ENCODE peak calls at places on chromosomes 16 and 17, in seven cellular contexts. W is foreskin fibroblast; M is pancreas; L is K562; F is IMR-90; V is ascending aorta; E is CD8-positive, alpha-beta T cell. N is an unnamed sample.

GRCh38 chr17:20228860-20229259 is 219.7 kb downstream of the SPECC1 start:
- DNase-seq in W (no peak), M (no peak), L (no peak), F (peak), V (no peak), E (no peak), N (no peak)

GRCh38 chr16:10266809-10267208 is 84.6 kb upstream of the GRIN2A start:
- DNase-seq in W (no peak), M (no peak), L (no peak), F (no peak), V (no peak), E (no peak), N (no peak)

GRCh38 chr17:6494239-6494941 is 50.1 kb downstream of the PIMREG start:
- DNase-seq in W (no peak), M (no peak), L (no peak), F (no peak), V (no peak), E (no peak), N (no peak)

GRCh38 chr16:67329901-67330300 is 3.3 kb downstream of the LRRC36 start:
- DNase-seq in W (no peak), M (no peak), L (no peak), F (no peak), V (no peak), E (no peak), N (no peak)

GRCh38 chr16:84234656-84235285 is 5.0 kb downstream of the KCNG4 start:
- DNase-seq in W (no peak), M (no peak), L (no peak), F (no peak), V (no peak), E (no peak), N (no peak)

GRCh38 chr17:55238931-55239297 is 25.8 kb upstream of the HLF start:
- DNase-seq in W (peak), M (peak), L (peak), F (no peak), V (no peak), E (no peak), N (no peak)

GRCh38 chr17:29390856-29391631 is 881 bp downstream of the TAOK1 start:
- DNase-seq in W (peak), M (peak), L (no peak), F (peak), V (no peak), E (peak), N (no peak)

GRCh38 chr17:4780325-4781010 is 5.7 kb downstream of the VMO1 start:
- DNase-seq in W (no peak), M (no peak), L (no peak), F (no peak), V (no peak), E (no peak), N (no peak)

GRCh38 chr17:76784926-76785325 is 47.0 kb downstream of the MFSD11 start:
- DNase-seq in W (no peak), M (no peak), L (no peak), F (no peak), V (no peak), E (no peak), N (no peak)

GRCh38 chr17:53924530-53925455 is 102.1 kb downstream of the KIF2B start:
- DNase-seq in W (no peak), M (no peak), L (no peak), F (no peak), V (no peak), E (no peak), N (no peak)

DNA sequence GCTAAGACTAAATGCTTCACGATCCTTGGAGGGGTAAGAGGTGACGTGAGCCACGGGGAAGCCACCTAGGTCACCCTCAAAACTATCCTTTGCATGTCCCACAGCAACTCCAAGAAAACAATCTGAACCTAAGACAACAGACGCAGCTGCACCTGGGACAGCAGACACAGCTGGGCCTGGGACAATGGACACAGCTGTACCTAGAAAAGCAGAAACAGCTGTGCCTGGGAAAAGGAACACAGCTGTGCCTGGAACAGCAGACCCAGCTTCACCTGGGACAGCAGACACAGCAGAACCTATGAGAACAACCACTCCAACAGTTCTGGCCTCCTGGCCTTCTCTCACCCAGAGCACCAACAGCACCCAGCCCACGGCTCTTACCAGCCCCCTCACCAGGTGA is 11.7 kb upstream of the CD300LD start:
- DNase-seq in W (no peak), M (no peak), L (no peak), F (no peak), V (no peak), E (no peak), N (no peak)
- H3K4me3 ChIP-seq in W (no peak), M (no peak), L (no peak), F (no peak), V (no peak), E (no peak), N (no peak)

GRCh38 chr17:81961554-81962498 is 839 bp upstream of the NOTUM start:
- DNase-seq in W (no peak), M (no peak), L (peak), F (no peak), V (no peak), E (no peak), N (no peak)
- H3K4me3 ChIP-seq in W (no peak), M (no peak), L (peak), F (no peak), V (no peak), E (no peak), N (no peak)

DNA sequence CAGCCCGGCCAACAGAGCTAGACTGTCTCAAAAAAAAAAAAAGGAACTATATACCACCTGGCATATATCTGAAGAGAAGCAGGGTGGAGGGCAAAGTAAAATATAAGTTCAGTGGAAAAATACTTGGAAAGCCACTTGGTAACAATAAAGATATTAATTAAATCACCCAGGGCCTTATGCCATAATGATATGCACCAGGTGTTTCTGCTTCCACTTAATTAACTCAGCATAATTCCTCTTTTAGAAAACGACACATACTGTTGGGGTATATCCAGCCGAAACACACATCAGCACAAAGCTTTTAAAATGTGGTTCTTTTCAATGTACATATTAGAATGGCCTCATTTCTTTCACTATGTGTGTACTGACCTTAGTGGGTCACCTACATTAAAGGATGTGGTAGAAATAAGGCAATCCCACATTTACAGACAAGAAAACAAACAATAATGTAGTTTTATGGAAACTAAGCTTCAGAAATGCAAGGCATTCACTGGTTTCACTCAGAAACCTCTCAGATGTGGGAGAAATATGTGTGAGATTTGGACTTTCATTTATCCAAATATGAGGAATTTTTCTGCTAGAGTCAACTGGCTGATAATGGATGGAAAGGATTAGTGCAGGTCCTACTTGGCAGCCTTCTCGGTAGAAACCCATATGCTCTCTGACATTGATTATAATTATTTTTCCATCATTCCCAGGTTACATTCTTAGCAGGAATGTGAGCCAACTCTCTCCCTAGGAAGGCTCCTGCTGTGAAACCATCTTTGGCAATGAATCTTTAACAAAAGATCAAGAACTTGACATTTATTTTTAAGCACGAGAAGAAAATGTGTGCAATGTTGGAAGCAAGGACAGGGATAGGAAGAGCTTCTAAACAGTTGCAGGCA is 66.7 kb upstream of the DHX40 start:
- DNase-seq in W (no peak), M (no peak), L (no peak), F (no peak), V (no peak), E (no peak), N (no peak)
- H3K4me3 ChIP-seq in W (no peak), M (no peak), L (no peak), F (no peak), V (no peak), E (no peak), N (no peak)

GRCh38 chr16:86298166-86299131 is 211.9 kb upstream of the FOXF1 start:
- DNase-seq in W (peak), M (no peak), L (no peak), F (peak), V (no peak), E (no peak), N (no peak)

GRCh38 chr16:86293897-86294296 is 216.4 kb upstream of the FOXF1 start:
- DNase-seq in W (no peak), M (no peak), L (no peak), F (no peak), V (no peak), E (no peak), N (no peak)

GRCh38 chr16:86294535-86294934 is 215.8 kb upstream of the FOXF1 start:
- DNase-seq in W (no peak), M (no peak), L (no peak), F (peak), V (no peak), E (no peak), N (no peak)

GRCh38 chr16:86297391-86297790 is 212.9 kb upstream of the FOXF1 start:
- DNase-seq in W (peak), M (no peak), L (no peak), F (peak), V (no peak), E (no peak), N (no peak)

DNA sequence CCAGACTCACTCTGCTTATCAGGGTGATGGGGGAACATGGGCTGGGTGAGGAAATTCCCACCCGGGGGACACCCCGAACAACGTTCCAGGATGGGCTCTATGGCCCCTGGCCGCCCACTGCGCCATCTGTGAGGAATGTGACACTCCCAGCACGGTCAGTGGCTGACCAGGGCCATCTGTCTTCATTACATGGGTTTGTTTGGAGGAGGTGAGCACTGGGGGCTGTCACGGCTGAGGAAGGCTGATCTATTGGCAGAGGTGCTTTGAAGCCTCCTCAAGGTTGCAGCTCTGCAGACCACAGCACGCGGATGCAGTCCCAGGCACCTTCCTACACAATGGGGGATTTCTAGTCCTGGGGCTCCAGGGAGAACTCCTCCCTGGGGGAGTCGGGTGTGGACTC is 214.1 kb upstream of the FOXF1 start:
- DNase-seq in W (no peak), M (no peak), L (no peak), F (no peak), V (no peak), E (no peak), N (no peak)
- H3K4me3 ChIP-seq in W (no peak), M (no peak), L (no peak), F (no peak), V (no peak), E (no peak), N (no peak)

DNA sequence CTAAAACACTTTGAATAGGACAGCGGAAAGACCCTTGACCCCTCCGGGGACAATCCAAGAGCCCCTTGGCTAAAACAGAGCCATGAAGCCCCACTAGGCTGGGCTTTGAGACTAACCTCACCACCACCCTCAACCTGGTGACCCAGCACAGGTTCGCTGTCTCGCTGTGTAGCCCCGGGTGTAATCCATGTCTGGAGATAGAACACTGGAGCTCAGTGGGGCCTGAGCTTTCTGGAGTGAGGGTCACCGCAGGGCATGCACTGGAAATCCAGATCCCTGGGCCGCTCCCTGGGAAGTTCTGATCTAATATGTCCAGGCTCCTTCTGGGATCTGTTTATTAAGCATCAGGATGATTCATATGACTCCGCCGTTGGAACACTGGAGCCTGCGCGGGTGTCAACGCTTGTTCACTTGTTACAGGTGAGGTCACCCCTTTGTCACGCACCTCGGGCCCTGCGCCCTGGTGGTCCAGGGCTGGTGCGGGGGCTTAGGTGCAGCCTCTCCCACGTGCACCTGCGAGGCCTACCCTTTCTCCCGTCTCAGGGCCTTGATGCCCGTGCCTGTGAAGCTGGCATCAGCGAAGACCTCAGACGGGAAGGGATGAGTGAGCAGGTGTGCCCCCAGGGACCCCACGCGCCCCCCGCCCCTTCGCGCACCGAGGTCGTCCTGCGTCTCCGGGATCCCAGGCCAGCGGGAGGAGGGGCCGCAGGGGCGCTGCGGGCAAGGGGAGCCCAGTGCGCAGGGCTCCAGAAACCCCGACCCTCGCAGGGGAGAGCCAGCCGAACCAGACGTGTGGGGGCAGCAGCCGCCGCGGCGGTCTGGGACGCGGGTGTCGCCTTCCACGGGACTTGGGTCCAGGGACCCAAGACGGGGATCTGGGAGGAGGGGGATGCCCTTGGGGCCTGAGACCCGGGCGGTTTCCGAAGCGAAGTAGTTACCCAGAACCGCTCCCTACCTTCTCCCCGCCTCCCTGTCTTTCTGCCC is 224.1 kb upstream of the FOXF1 start:
- DNase-seq in W (peak), M (no peak), L (no peak), F (peak), V (no peak), E (no peak), N (no peak)
- H3K4me3 ChIP-seq in W (no peak), M (no peak), L (no peak), F (no peak), V (no peak), E (no peak), N (no peak)

DNA sequence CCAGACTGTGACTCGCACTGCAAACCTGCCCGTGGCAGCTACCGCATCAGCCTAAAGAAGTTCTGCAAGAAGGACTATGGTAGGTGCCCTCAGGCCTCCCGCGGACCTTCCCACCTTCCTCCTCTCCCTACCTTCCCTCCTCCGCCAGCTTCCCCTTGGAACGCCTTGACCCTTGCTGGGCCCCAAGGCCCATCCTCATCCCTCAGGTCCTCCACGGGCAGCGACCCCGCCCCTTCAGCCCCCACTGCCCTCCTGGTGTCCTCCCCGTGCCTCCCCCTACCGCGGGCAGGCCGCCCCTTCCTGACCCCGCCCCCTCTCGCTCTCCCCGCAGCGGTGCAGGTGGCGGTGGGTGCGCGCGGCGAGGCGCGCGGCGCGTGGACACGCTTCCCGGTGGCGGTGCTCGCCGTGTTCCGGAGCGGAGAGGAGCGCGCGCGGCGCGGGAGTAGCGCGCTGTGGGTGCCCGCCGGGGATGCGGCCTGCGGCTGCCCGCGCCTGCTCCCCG is 1.5 kb upstream of the TBC1D24 start:
- DNase-seq in W (no peak), M (peak), L (peak), F (no peak), V (no peak), E (no peak), N (no peak)
- H3K4me3 ChIP-seq in W (no peak), M (peak), L (peak), F (peak), V (peak), E (peak), N (peak)

DNA sequence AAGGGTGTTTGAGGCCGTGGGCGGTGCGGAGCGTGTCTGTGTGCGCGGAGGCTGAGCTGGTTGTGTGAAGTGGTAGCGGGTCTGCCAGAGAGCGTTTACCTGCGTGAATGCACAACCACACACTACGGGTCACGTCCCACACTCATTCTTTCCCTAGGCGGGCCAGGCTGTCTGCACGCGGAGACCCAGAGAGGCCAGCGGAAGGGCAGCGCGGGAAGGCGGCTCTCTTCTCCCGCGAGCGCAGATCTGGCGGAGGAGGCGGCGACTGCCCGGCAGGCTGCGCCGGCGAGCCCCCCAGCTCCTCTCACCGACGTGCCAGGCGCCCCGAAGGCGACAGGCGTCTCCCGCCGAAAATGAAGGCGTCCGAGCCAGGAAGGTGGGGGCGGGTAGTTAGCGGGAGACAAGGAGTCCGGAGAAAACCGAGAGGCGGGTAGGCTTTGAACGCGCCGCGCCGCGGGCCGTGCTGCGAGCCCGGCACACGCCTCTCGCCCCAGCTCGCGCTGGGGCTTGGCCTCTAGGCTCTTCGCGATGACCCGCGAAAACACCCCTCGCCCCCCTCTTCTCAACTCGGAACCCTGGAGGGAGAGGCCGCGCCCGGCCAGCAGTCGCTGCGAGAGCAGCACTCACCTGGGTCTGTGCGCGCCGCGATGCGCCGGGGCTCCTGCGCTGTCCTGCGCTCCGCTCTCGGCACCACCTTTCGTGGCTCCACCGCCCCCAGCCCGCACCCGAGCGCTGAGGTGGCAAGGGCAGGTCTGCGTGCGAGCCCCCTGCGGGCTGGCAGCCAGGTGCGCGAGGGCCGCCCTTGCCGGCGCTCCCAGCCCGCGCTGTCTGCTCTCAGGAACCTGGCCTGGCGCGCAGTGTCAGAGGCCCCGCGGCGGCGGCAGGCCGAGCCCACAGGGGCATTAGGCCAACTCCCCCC is 2.0 kb upstream of the FOXF1 start:
- DNase-seq in W (peak), M (no peak), L (no peak), F (no peak), V (no peak), E (no peak), N (no peak)
- H3K4me3 ChIP-seq in W (peak), M (peak), L (no peak), F (peak), V (peak), E (no peak), N (peak)